ENCODE peak calls at places on chromosomes 12 and 14, in seven cellular contexts. A is CD8-positive, alpha-beta T cell; H is right lobe of liver; R is A549; W is mucosa of descending colon; L is heart left ventricle; G is IMR-90. U is an unnamed sample.

GRCh38 chr12:116595186-116595585 is 36.0 kb downstream of the MAP1LC3B2 start:
- DNase-seq in L (no peak), W (no peak), H (no peak), A (no peak), R (no peak), G (no peak), U (no peak)

GRCh38 chr12:46473634-46474201 is 101.1 kb upstream of the SLC38A2 start:
- DNase-seq in G (peak; percentile 94), A (no peak), R (peak; percentile 96), H (peak; percentile 75), L (peak; percentile 74), W (peak; percentile 66), U (peak; percentile 88)

GRCh38 chr12:79935624-79936040 is 735 bp upstream of the PPP1R12A start:
- DNase-seq in W (no peak), A (no peak), L (no peak), G (peak; percentile 39), H (no peak), R (no peak), U (no peak)

GRCh38 chr12:51368640-51369517 is 22.3 kb downstream of the GALNT6 start:
- DNase-seq in G (peak; percentile 60), R (no peak), L (peak; percentile 78), H (peak; percentile 68), W (peak; percentile 93), A (peak; percentile 78), U (peak; percentile 85)

GRCh38 chr14:34165847-34166340 is 215.0 kb upstream of the EGLN3 start:
- DNase-seq in R (no peak), A (no peak), L (no peak), W (no peak), G (no peak), H (no peak), U (no peak)

GRCh38 chr12:40033260-40033649 is 72.6 kb downstream of the SLC2A13 start:
- DNase-seq in W (peak; percentile 57), H (no peak), A (no peak), R (no peak), L (no peak), G (no peak), U (peak; percentile 65)

GRCh38 chr12:65881348-65881961 is 57.2 kb downstream of the HMGA2 start:
- DNase-seq in A (no peak), L (peak; percentile 65), H (no peak), G (peak; percentile 75), R (no peak), W (peak; percentile 53), U (no peak)

GRCh38 chr12:46027172-46027571 is 36.8 kb upstream of the SCAF11 start:
- DNase-seq in A (no peak), W (no peak), G (no peak), R (no peak), L (no peak), H (no peak), U (no peak)

GRCh38 chr12:4277856-4278581 is 4.5 kb downstream of the CCND2 start:
- DNase-seq in R (no peak), L (no peak), W (no peak), H (no peak), G (no peak), A (no peak), U (no peak)

GRCh38 chr14:63342381-63342780 is 23.6 kb upstream of the GPHB5 start:
- DNase-seq in G (peak; percentile 2), W (no peak), A (no peak), L (no peak), R (peak; percentile 23), H (no peak), U (no peak)

GRCh38 chr14:54683882-54684794 is 117.2 kb downstream of the SAMD4A start:
- DNase-seq in A (no peak), W (no peak), H (no peak), R (no peak), G (peak; percentile 80), L (no peak), U (no peak)

GRCh38 chr12:25469861-25470260 is 83.2 kb downstream of the LMNTD1 start:
- DNase-seq in G (peak; percentile 34), W (no peak), L (no peak), R (no peak), A (no peak), H (no peak), U (no peak)

GRCh38 chr12:130880411-130880885 is 8.6 kb downstream of the RAN start:
- DNase-seq in R (no peak), G (no peak), H (no peak), W (no peak), A (no peak), L (no peak), U (peak; percentile 6)

GRCh38 chr14:68141531-68142088 is 322.0 kb downstream of the RAD51B start:
- DNase-seq in W (no peak), G (peak; percentile 68), H (no peak), A (no peak), R (peak; percentile 89), L (no peak), U (peak; percentile 18)

GRCh38 chr12:124240493-124240892 is 54.4 kb upstream of the RFLNA start:
- DNase-seq in L (no peak), A (no peak), W (no peak), R (peak; percentile 35), H (no peak), G (no peak), U (peak; percentile 59)

GRCh38 chr14:21915814-21916213 is 242.2 kb upstream of the OR4E1 start:
- DNase-seq in G (no peak), A (no peak), R (peak; percentile 78), H (no peak), L (no peak), W (no peak), U (no peak)

GRCh38 chr14:101512396-101512695 is 48.9 kb upstream of the DIO3 start:
- DNase-seq in H (no peak), W (no peak), L (peak; percentile 48), G (no peak), A (no peak), R (no peak), U (no peak)
- H3K4me1 ChIP-seq in H (no peaks in the 10 kb centered on the region), W (no peaks in the 10 kb centered on the region), L (no peaks in the 10 kb centered on the region), G (no peaks in the 10 kb centered on the region), A (no peaks in the 10 kb centered on the region), R (no peaks in the 10 kb centered on the region), U (no peaks in the 10 kb centered on the region)

DNA sequence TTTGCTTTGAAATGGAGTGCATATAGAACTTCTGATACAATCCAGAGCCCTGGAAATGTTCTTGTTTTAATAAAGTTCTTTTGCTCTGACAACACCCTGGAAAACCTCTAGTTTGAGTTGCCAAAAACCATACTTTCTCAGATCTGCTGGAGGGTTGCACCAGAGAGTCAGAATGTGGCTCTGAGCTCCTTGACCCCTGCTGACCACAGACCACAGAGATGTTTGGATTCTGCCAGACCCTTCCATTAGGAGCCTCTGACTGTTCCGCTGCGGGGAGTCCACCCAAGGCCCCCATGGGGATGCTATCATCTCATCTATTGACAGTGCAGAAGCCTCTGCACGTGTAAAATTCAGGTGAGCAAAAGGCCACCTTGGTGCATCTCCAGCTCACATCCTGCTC is 332.6 kb downstream of the GLT1D1 start:
- DNase-seq in R (no peak), A (no peak), W (no peak), H (no peak), G (no peak), L (no peak), U (no peak)
- H3K4me1 ChIP-seq in R (no peaks in the 10 kb centered on the region), A (no peaks in the 10 kb centered on the region), W (no peaks in the 10 kb centered on the region), H (no peaks in the 10 kb centered on the region), G (no peaks in the 10 kb centered on the region), L (no peaks in the 10 kb centered on the region), U (no peaks in the 10 kb centered on the region)

GRCh38 chr12:10366875-10367274 is 23.0 kb downstream of the KLRK1 start:
- DNase-seq in W (no peak), G (no peak), A (no peak), R (peak; percentile 70), L (no peak), H (no peak), U (no peak)
- H3K4me1 ChIP-seq in W (peaks cover 24% of the 10 kb centered on the region), G (peaks cover 22% of the 10 kb centered on the region), A (peaks cover 85% of the 10 kb centered on the region), R (peaks cover 22% of the 10 kb centered on the region), L (no peaks in the 10 kb centered on the region), H (no peaks in the 10 kb centered on the region), U (peaks cover 2% of the 10 kb centered on the region)

DNA sequence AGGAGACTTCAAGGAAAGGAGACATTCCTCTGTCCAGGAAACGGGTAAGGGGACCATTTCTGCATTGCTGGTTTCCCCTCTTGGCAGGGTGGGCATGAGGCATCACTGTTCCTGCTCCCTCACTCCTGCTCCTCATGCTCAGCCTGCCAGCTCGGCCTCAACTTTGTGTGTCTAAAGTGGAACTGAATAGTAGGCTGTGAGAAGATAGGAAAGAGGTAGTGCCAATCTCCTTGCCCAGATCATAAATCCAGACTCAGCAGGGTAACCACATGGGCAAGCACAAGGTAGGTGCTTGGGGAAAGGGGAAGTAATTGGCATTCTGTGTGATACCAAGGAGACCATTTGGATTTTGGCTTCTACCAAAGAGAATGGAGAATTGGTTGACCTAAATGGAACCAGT is 2.6 kb downstream of the LTB4R start:
- DNase-seq in G (no peak), A (no peak), L (no peak), R (no peak), W (no peak), H (peak; percentile 55), U (no peak)
- H3K4me1 ChIP-seq in G (peaks cover 10% of the 10 kb centered on the region), A (peaks cover 56% of the 10 kb centered on the region), L (peaks cover 30% of the 10 kb centered on the region), R (peaks cover 11% of the 10 kb centered on the region), W (peaks cover 48% of the 10 kb centered on the region), H (peaks cover 29% of the 10 kb centered on the region), U (peaks cover 9% of the 10 kb centered on the region)

DNA sequence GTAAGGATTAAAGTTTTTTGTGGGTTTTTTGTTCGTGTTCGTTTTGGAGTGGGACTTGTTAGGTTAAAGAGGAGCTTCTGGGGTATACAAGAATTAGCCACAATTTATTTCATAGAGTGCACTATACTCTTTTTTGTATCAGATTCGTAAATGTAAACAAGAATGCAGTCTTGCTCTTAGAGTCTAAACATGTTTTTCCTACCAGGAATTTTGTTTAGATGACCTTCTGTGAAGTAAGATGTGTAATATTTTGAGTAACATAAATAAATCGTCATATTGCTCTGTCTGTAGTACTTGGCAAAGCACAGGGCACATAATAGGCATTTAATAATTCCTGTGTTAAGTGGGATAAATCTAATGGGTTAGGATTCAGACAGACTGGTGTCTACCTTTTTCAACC is 9.6 kb downstream of the CNOT2 start:
- DNase-seq in W (no peak), L (no peak), R (no peak), A (no peak), G (peak; percentile 59), H (no peak), U (no peak)
- H3K4me1 ChIP-seq in W (peaks cover 15% of the 10 kb centered on the region), L (peaks cover 11% of the 10 kb centered on the region), R (peaks cover 17% of the 10 kb centered on the region), A (peaks cover 57% of the 10 kb centered on the region), G (peaks cover 10% of the 10 kb centered on the region), H (no peaks in the 10 kb centered on the region), U (no peaks in the 10 kb centered on the region)

DNA sequence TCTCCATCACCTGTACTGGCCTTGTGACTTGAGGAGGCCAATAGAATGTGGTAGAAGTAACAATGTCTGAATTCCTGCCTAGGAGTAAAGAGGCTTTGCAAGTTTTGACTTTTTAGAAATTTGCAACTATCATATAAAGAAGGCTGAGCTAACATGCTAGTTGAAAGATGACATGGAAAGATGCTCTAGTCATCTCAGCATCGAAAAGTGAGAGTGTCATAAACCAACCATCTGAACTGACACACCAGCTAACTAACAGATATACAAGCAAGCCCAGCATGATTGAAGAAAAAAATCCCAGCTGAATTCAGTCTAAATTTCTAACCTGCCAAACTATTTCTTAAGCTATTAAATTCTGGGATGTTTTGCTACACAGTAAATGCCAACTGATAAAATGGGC is 116.8 kb downstream of the NELL2 start:
- DNase-seq in L (no peak), A (no peak), R (no peak), W (no peak), H (no peak), G (no peak), U (no peak)
- H3K4me1 ChIP-seq in L (no peaks in the 10 kb centered on the region), A (peaks cover 13% of the 10 kb centered on the region), R (no peaks in the 10 kb centered on the region), W (no peaks in the 10 kb centered on the region), H (no peaks in the 10 kb centered on the region), G (no peaks in the 10 kb centered on the region), U (no peaks in the 10 kb centered on the region)

U was measured in small intestine.